ENCODE peak calls at places on chromosomes 5 and 9, in four cellular contexts. S, B, V and P are unnamed samples.

GRCh38 chr9:69857131-69857530 is 36.5 kb downstream of the CFAP95 start:
- DNase-seq in S (no peak), B (no peak), V (peak; percentile 69), P (no peak)

GRCh38 chr5:149282027-149282965 is 10.6 kb downstream of the AFAP1L1 start:
- DNase-seq in S (no peak), B (peak; percentile 18), V (no peak), P (no peak)

GRCh38 chr9:13487498-13487897 is 208.0 kb upstream of the MPDZ start:
- DNase-seq in S (no peak), B (no peak), V (no peak), P (no peak)

GRCh38 chr5:180207593-180207992 is 1.4 kb downstream of the RASGEF1C start:
- DNase-seq in S (no peak), B (no peak), V (no peak), P (no peak)

GRCh38 chr9:117407436-117408022 is 7.3 kb downstream of the ASTN2 start:
- DNase-seq in S (no peak), B (no peak), V (no peak), P (no peak)

GRCh38 chr5:91638010-91638409 is 254.9 kb upstream of the ARRDC3 start:
- DNase-seq in S (no peak), B (no peak), V (no peak), P (no peak)

GRCh38 chr9:129084087-129084486 is 3.2 kb downstream of the DOLPP1 start:
- DNase-seq in S (no peak), B (no peak), V (no peak), P (no peak)

GRCh38 chr5:77852068-77852513 is 76.0 kb upstream of the TBCA start:
- DNase-seq in S (no peak), B (no peak), V (no peak), P (no peak)

GRCh38 chr9:105168935-105169334 is 75.5 kb upstream of the SLC44A1 start:
- DNase-seq in S (no peak), B (no peak), V (no peak), P (no peak)

GRCh38 chr5:32494827-32495226 is 50.3 kb upstream of the ZFR start:
- DNase-seq in S (no peak), B (no peak), V (no peak), P (no peak)

GRCh38 chr9:116322521-116322920 is 168.9 kb downstream of the PAPPA start:
- DNase-seq in S (no peak), B (no peak), V (peak; percentile 38), P (no peak)

GRCh38 chr9:89610391-89610925 is 5.6 kb downstream of the GADD45G start:
- DNase-seq in S (no peak), B (no peak), V (no peak), P (no peak)

GRCh38 chr9:118104385-118104784 is 400.2 kb downstream of the TLR4 start:
- DNase-seq in S (no peak), B (no peak), V (no peak), P (no peak)

GRCh38 chr9:34540826-34541225 is 18.0 kb upstream of the ENHO start:
- DNase-seq in S (no peak), B (no peak), V (peak; percentile 74), P (no peak)

GRCh38 chr9:129490583-129491485 is 130.1 kb downstream of the C9orf50 start:
- DNase-seq in S (no peak), B (no peak), V (no peak), P (no peak)

GRCh38 chr9:96638606-96639364 is 16.3 kb downstream of the PRXL2C start:
- DNase-seq in S (no peak), B (no peak), V (peak; percentile 12), P (no peak)

GRCh38 chr9:110320651-110321050 is 17.0 kb downstream of the TXNDC8 start:
- DNase-seq in S (no peak), B (no peak), V (no peak), P (no peak)

GRCh38 chr5:177116631-177117373 is 16.8 kb upstream of the NSD1 start:
- DNase-seq in S (peak; percentile 81), B (no peak), V (peak; percentile 97), P (peak; percentile 78)

GRCh38 chr5:98770158-98770910 is 3.1 kb upstream of the RGMB start:
- DNase-seq in S (no peak), B (peak; percentile 53), V (no peak), P (peak; percentile 56)

GRCh38 chr9:85723220-85723619 is 18.5 kb downstream of the AGTPBP1 start:
- DNase-seq in S (no peak), B (no peak), V (no peak), P (no peak)

GRCh38 chr5:72013741-72014703 is 93.3 kb upstream of the MAP1B start:
- DNase-seq in S (no peak), B (peak; percentile 27), V (no peak), P (peak; percentile 15)

GRCh38 chr5:181260720-181261319 is at the start of gene TRIM52:
- DNase-seq in S (no peak), B (peak; percentile 94), V (peak; percentile 92), P (no peak)